ENCODE peak calls at places on chromosomes 11 and 22, in four cellular contexts. T is suprapubic skin, O is heart right ventricle, H is thoracic aorta. W is an unnamed sample.

GRCh38 chr22:37544955-37545702 is 15.2 kb upstream of the CDC42EP1 start:
- DNase-seq in T (peak; percentile 81), O (peak; percentile 81), H (no peak), W (peak; percentile 69)

GRCh38 chr11:132131051-132131450 is 760.6 kb downstream of the NTM start:
- DNase-seq in H (no peak), O (no peak), T (no peak), W (no peak)

GRCh38 chr11:124123587-124123986 is 8.3 kb downstream of the VWA5A start:
- DNase-seq in T (no peak), O (no peak), H (no peak), W (no peak)

GRCh38 chr22:23121026-23121823 is 20.6 kb downstream of the RSPH14 start:
- DNase-seq in T (no peak), H (no peak), O (no peak), W (no peak)

GRCh38 chr11:60161107-60161506 is 21.8 kb downstream of the MS4A6A start:
- DNase-seq in T (no peak), O (no peak), H (no peak), W (no peak)

GRCh38 chr11:120727752-120728151 is 216.2 kb downstream of the GRIK4 start:
- DNase-seq in O (no peak), H (no peak), T (no peak), W (no peak)

GRCh38 chr22:24201681-24202590 is 20.6 kb downstream of the SUSD2 start:
- DNase-seq in T (no peak), O (no peak), H (no peak), W (no peak)

GRCh38 chr11:91041626-91042025 is 818.8 kb upstream of the CHORDC1 start:
- DNase-seq in H (no peak), T (no peak), O (no peak), W (no peak)

DNA sequence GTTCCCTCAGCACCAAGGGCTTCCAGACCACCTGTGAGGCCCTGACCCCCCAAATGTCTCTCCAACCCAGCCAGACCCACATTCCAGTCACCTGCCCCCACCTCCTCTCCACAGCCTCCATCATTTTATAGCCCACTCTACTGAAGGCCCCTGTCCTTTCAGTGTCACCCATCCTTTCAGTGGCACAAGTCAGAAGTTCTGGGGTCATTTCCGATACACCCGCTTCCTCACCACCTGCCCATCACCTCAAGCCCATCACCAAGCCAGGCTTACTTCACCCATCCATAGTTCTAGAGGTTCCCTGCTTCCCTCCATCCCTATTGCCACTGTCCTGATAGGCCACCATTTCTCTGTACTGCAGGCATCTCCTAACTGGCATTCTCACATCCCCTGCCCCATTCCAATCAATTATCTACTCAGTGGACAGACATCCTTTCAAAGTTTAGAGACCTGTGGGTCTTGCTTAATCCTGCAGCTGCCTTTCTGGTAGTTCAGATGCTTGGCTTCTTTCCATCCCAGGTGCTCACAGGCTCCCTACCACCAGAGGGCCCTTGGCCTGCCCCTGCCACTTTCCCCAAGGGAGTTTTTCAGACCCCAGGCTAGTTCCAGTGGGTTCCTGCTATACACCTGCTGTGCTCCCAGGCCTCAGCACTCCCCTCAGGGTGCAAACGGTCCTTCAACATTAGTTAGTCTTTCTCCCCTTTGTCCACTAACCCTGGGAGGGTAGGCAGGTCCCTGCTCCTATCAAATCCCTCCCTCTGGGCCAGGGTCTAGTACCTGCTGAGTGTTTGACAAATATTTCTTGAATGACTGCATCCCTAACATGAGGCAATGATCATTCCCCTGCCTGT is 7.6 kb downstream of the KCNQ1OT1 start:
- DNase-seq in O (no peak), T (peak; percentile 48), H (no peak), W (peak; percentile 19)
- TF ChIP-seq CTCF in O (peak; percentile 13), T (no peak), H (no peak), W (no peak)

DNA sequence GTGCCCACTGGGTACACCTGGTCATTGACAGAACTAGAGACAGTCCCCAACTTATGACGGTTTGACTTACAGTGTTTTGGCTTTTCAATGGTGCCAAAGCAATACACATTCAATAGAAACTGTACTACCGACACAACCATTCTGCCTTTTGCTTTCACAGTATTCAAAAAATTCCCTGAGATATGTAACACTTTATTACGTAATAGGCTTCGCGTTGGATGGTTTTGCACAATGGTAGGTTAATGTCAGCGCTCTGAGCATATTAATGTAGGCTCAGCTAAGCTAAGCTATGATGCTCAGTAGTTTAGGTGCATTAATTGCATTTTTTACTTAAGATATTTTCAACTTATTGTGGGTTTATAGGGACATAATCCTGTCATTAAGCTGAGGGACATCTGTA is 105.1 kb upstream of the B3GAT1 start:
- DNase-seq in T (no peak), H (no peak), O (no peak), W (no peak)
- H3K4me1 ChIP-seq in T (no peaks in the 10 kb centered on the region), H (no peaks in the 10 kb centered on the region), O (no peaks in the 10 kb centered on the region), W (no peaks in the 10 kb centered on the region)

GRCh38 chr11:69387409-69387885 is 93.5 kb downstream of the MYEOV start:
- DNase-seq in O (no peak), H (no peak), T (no peak), W (no peak)
- H3K4me3 ChIP-seq in O (no peak overlapping the region), H (no peak overlapping the region), T (no peak overlapping the region), W (no peak overlapping the region)

GRCh38 chr11:43708776-43709175 is 28.2 kb downstream of the HSD17B12 start:
- DNase-seq in O (no peak), H (no peak), T (no peak), W (no peak)
- TF ChIP-seq CTCF in O (peak; percentile 60), H (peak; percentile 17), T (peak; percentile 6), W (peak; percentile 32)

GRCh38 chr11:44572884-44573283 is 7.4 kb downstream of the CD82 start:
- DNase-seq in T (no peak), O (no peak), H (no peak), W (no peak)
- H3K4me1 ChIP-seq in T (peaks cover 94% of the 10 kb centered on the region), O (peaks cover 33% of the 10 kb centered on the region), H (peaks cover 14% of the 10 kb centered on the region), W (no peaks in the 10 kb centered on the region)

GRCh38 chr11:76891793-76892192 is 31.1 kb downstream of the ACER3 start:
- DNase-seq in T (no peak), O (no peak), H (no peak), W (no peak)

GRCh38 chr11:76891285-76891684 is 30.6 kb downstream of the ACER3 start:
- DNase-seq in H (no peak), O (no peak), T (no peak), W (no peak)

GRCh38 chr11:76889414-76889975 is 28.8 kb downstream of the ACER3 start:
- DNase-seq in O (no peak), H (no peak), T (no peak), W (no peak)

GRCh38 chr11:76888989-76889388 is 28.3 kb downstream of the ACER3 start:
- DNase-seq in H (no peak), T (no peak), O (no peak), W (no peak)

DNA sequence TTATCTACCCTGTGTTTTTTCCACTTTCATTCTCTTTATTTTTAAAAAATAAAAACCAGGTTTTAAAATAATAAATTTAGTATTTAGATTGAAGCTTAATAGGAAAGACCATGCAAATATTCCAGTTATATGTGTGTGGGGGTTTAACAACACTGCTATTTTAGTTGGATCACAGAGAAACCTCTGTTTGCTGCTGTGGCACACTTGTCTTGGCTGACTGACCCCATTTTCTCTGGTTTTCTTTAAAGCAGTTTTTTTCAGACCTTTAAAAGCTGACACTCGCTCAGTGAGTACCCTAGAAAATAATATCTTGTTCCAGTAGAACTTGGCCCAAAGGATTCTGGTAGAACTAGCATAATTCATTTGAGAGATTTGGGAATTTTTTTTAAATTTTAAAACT is 31.6 kb downstream of the ACER3 start:
- DNase-seq in T (no peak), O (no peak), H (no peak), W (no peak)
- H3K4me3 ChIP-seq in T (no peak overlapping the region), O (no peak overlapping the region), H (no peak overlapping the region), W (no peak overlapping the region)